ENCODE peak calls at places on chromosome 14, in seven cellular contexts. One of them, this sample, is unnamed.

GRCh38 chr14:61841145-61841544 is 78.9 kb downstream of the SNAPC1 start:
- DNase-seq in heart left ventricle: no peak
- DNase-seq in HepG2: no peak
- DNase-seq in CD8-positive, alpha-beta T cell: no peak
- DNase-seq in uterus: no peak
- DNase-seq in AG04450: no peak
- DNase-seq in suprapubic skin: no peak
- DNase-seq in this sample: no peak

GRCh38 chr14:100850841-100851585 is 25.1 kb downstream of the MEG3 start:
- DNase-seq in HepG2: peak
- DNase-seq in CD8-positive, alpha-beta T cell: peak
- DNase-seq in heart left ventricle: peak
- DNase-seq in uterus: peak
- DNase-seq in suprapubic skin: peak
- DNase-seq in AG04450: no peak
- DNase-seq in this sample: peak

GRCh38 chr14:47626151-47627035 is 49.0 kb downstream of the MDGA2 start:
- DNase-seq in CD8-positive, alpha-beta T cell: no peak
- DNase-seq in heart left ventricle: no peak
- DNase-seq in HepG2: no peak
- DNase-seq in uterus: no peak
- DNase-seq in AG04450: no peak
- DNase-seq in suprapubic skin: no peak
- DNase-seq in this sample: no peak

GRCh38 chr14:73696466-73697390 is 17.5 kb downstream of the PNMA1 start:
- DNase-seq in AG04450: no peak
- DNase-seq in CD8-positive, alpha-beta T cell: no peak
- DNase-seq in heart left ventricle: no peak
- DNase-seq in HepG2: peak
- DNase-seq in suprapubic skin: no peak
- DNase-seq in uterus: no peak
- DNase-seq in this sample: peak

GRCh38 chr14:32898876-32899275 is 39.8 kb upstream of the NPAS3 start:
- DNase-seq in uterus: no peak
- DNase-seq in HepG2: no peak
- DNase-seq in CD8-positive, alpha-beta T cell: no peak
- DNase-seq in suprapubic skin: no peak
- DNase-seq in AG04450: no peak
- DNase-seq in heart left ventricle: no peak
- DNase-seq in this sample: no peak

GRCh38 chr14:95495538-95496025 is 20.9 kb downstream of the SYNE3 start:
- DNase-seq in AG04450: no peak
- DNase-seq in HepG2: no peak
- DNase-seq in suprapubic skin: no peak
- DNase-seq in uterus: no peak
- DNase-seq in heart left ventricle: no peak
- DNase-seq in CD8-positive, alpha-beta T cell: no peak
- DNase-seq in this sample: no peak

GRCh38 chr14:81018245-81018644 is 62.8 kb downstream of the TSHR start:
- DNase-seq in AG04450: no peak
- DNase-seq in HepG2: no peak
- DNase-seq in heart left ventricle: no peak
- DNase-seq in uterus: no peak
- DNase-seq in suprapubic skin: no peak
- DNase-seq in CD8-positive, alpha-beta T cell: no peak
- DNase-seq in this sample: no peak

GRCh38 chr14:55170526-55170925 is 20.9 kb downstream of the DLGAP5 start:
- DNase-seq in heart left ventricle: no peak
- DNase-seq in HepG2: no peak
- DNase-seq in uterus: no peak
- DNase-seq in suprapubic skin: no peak
- DNase-seq in AG04450: no peak
- DNase-seq in CD8-positive, alpha-beta T cell: no peak
- DNase-seq in this sample: no peak

GRCh38 chr14:92717571-92718042 is 30.8 kb downstream of the LGMN start:
- DNase-seq in suprapubic skin: no peak
- DNase-seq in HepG2: no peak
- DNase-seq in heart left ventricle: no peak
- DNase-seq in AG04450: no peak
- DNase-seq in uterus: no peak
- DNase-seq in CD8-positive, alpha-beta T cell: no peak
- DNase-seq in this sample: no peak

GRCh38 chr14:29098625-29099024 is 332.0 kb downstream of the FOXG1 start:
- DNase-seq in uterus: no peak
- DNase-seq in heart left ventricle: no peak
- DNase-seq in suprapubic skin: no peak
- DNase-seq in HepG2: no peak
- DNase-seq in AG04450: no peak
- DNase-seq in CD8-positive, alpha-beta T cell: no peak
- DNase-seq in this sample: no peak

GRCh38 chr14:69149461-69150244 is 3.3 kb downstream of the DCAF5 start:
- DNase-seq in CD8-positive, alpha-beta T cell: no peak
- DNase-seq in suprapubic skin: no peak
- DNase-seq in HepG2: no peak
- DNase-seq in heart left ventricle: no peak
- DNase-seq in uterus: no peak
- DNase-seq in AG04450: no peak
- DNase-seq in this sample: no peak

GRCh38 chr14:64092338-64092737 is 201.8 kb downstream of the ESR2 start:
- DNase-seq in AG04450: no peak
- DNase-seq in heart left ventricle: no peak
- DNase-seq in suprapubic skin: no peak
- DNase-seq in uterus: no peak
- DNase-seq in HepG2: no peak
- DNase-seq in CD8-positive, alpha-beta T cell: no peak
- DNase-seq in this sample: no peak

GRCh38 chr14:72434856-72435255 is 459.0 kb downstream of the DPF3 start:
- DNase-seq in CD8-positive, alpha-beta T cell: no peak
- DNase-seq in AG04450: no peak
- DNase-seq in suprapubic skin: no peak
- DNase-seq in uterus: no peak
- DNase-seq in heart left ventricle: no peak
- DNase-seq in HepG2: no peak
- DNase-seq in this sample: no peak

GRCh38 chr14:65637780-65638179 is 225.2 kb downstream of the FUT8 start:
- DNase-seq in suprapubic skin: no peak
- DNase-seq in AG04450: no peak
- DNase-seq in uterus: no peak
- DNase-seq in CD8-positive, alpha-beta T cell: no peak
- DNase-seq in heart left ventricle: no peak
- DNase-seq in HepG2: no peak
- DNase-seq in this sample: peak

GRCh38 chr14:85529803-85530574 is at the start of gene FLRT2:
- DNase-seq in uterus: peak
- DNase-seq in suprapubic skin: peak
- DNase-seq in CD8-positive, alpha-beta T cell: no peak
- DNase-seq in HepG2: no peak
- DNase-seq in heart left ventricle: peak
- DNase-seq in AG04450: no peak
- DNase-seq in this sample: peak

GRCh38 chr14:75424496-75424895 is 3.3 kb upstream of the JDP2 start:
- DNase-seq in HepG2: no peak
- DNase-seq in AG04450: no peak
- DNase-seq in uterus: no peak
- DNase-seq in heart left ventricle: no peak
- DNase-seq in suprapubic skin: no peak
- DNase-seq in CD8-positive, alpha-beta T cell: no peak
- DNase-seq in this sample: no peak

GRCh38 chr14:102594514-102595175 is 2.2 kb downstream of the RCOR1 start:
- DNase-seq in heart left ventricle: peak
- DNase-seq in uterus: peak
- DNase-seq in suprapubic skin: peak
- DNase-seq in AG04450: no peak
- DNase-seq in CD8-positive, alpha-beta T cell: peak
- DNase-seq in HepG2: peak
- DNase-seq in this sample: peak
- H3K27ac ChIP-seq in heart left ventricle: no peak
- H3K27ac ChIP-seq in uterus: no peak
- H3K27ac ChIP-seq in suprapubic skin: no peak
- H3K27ac ChIP-seq in AG04450: no peak
- H3K27ac ChIP-seq in CD8-positive, alpha-beta T cell: no peak
- H3K27ac ChIP-seq in HepG2: no peak
- H3K27ac ChIP-seq in this sample: peak

DNA sequence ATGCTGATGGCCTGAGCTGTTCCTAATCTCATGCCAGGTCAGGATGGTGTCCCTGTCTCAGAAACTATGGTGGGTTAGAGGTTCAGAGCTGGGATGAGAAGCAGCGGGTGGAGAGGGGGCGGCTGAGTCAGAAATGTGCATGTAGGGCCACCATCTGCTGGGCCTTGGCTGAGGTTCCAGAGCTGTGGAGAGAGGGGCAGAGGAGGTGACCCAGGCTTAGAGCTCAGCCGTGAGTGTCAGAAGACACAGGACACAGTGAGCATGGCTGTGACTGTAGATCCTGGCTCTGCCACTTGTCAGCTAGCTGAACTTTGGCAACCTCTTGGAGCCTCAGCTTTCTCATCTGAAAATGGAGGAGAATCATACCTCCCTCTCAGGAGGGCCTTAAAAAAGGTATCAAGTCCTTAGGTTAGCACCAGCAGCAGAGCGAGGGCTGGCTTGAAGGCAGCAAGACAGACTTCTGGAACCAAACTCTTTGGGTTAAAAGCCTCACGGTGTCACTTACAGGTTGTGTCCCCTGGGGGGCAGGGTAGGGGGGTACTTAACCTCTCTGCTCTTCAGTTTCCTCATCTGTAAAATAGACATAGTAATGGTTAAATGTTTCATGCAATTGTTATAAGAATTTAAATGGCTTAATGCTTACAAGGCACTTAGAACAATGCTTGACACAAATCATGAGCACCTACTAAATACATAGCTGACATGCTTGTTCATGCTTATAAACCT is 34.8 kb downstream of the TMEM229B start:
- DNase-seq in CD8-positive, alpha-beta T cell: no peak
- DNase-seq in AG04450: no peak
- DNase-seq in suprapubic skin: no peak
- DNase-seq in uterus: no peak
- DNase-seq in heart left ventricle: no peak
- DNase-seq in HepG2: no peak
- DNase-seq in this sample: no peak
- TF ChIP-seq CTCF in CD8-positive, alpha-beta T cell: no peak
- TF ChIP-seq CTCF in AG04450: no peak
- TF ChIP-seq CTCF in suprapubic skin: no peak
- TF ChIP-seq CTCF in uterus: no peak
- TF ChIP-seq CTCF in heart left ventricle: no peak
- TF ChIP-seq CTCF in HepG2: no peak
- TF ChIP-seq CTCF in this sample: no peak

GRCh38 chr14:103548463-103549351 is 13.8 kb downstream of the BAG5 start:
- DNase-seq in CD8-positive, alpha-beta T cell: no peak
- DNase-seq in uterus: no peak
- DNase-seq in heart left ventricle: no peak
- DNase-seq in AG04450: no peak
- DNase-seq in suprapubic skin: no peak
- DNase-seq in HepG2: no peak
- DNase-seq in this sample: no peak
- H3K27ac ChIP-seq in CD8-positive, alpha-beta T cell: no peak
- H3K27ac ChIP-seq in uterus: no peak
- H3K27ac ChIP-seq in heart left ventricle: peak
- H3K27ac ChIP-seq in AG04450: no peak
- H3K27ac ChIP-seq in suprapubic skin: no peak
- H3K27ac ChIP-seq in HepG2: no peak
- H3K27ac ChIP-seq in this sample: peak

GRCh38 chr14:83463500-83464098 is 1929.9 kb upstream of the SEL1L start:
- DNase-seq in suprapubic skin: no peak
- DNase-seq in AG04450: peak
- DNase-seq in heart left ventricle: peak
- DNase-seq in uterus: no peak
- DNase-seq in CD8-positive, alpha-beta T cell: no peak
- DNase-seq in HepG2: peak
- DNase-seq in this sample: peak
- TF ChIP-seq CTCF in suprapubic skin: peak
- TF ChIP-seq CTCF in AG04450: peak
- TF ChIP-seq CTCF in heart left ventricle: peak
- TF ChIP-seq CTCF in uterus: no peak
- TF ChIP-seq CTCF in CD8-positive, alpha-beta T cell: no peak
- TF ChIP-seq CTCF in HepG2: peak
- TF ChIP-seq CTCF in this sample: peak